ENCODE peak calls at places on chromosomes 13 and 19, in eight cellular contexts. One of them, this sample, is unnamed.

GRCh38 chr19:19490247-19490968 is 24.9 kb downstream of the TSSK6 start:
- DNase-seq in heart left ventricle: peak; percentile 72
- DNase-seq in IMR-90: peak; percentile 82
- DNase-seq in GM12878: peak; percentile 51
- DNase-seq in esophagus squamous epithelium: no peak
- DNase-seq in tibial nerve: peak; percentile 91
- DNase-seq in HCT116: peak; percentile 56
- DNase-seq in sigmoid colon: peak; percentile 90
- DNase-seq in this sample: peak; percentile 82

GRCh38 chr13:46648166-46648607 is 95.2 kb downstream of the LRCH1 start:
- DNase-seq in esophagus squamous epithelium: no peak
- DNase-seq in heart left ventricle: no peak
- DNase-seq in GM12878: no peak
- DNase-seq in sigmoid colon: peak; percentile 41
- DNase-seq in tibial nerve: no peak
- DNase-seq in HCT116: peak; percentile 8
- DNase-seq in IMR-90: peak; percentile 60
- DNase-seq in this sample: no peak

GRCh38 chr13:24995225-24995804 is 100.6 kb upstream of the PABPC3 start:
- DNase-seq in tibial nerve: peak; percentile 76
- DNase-seq in heart left ventricle: no peak
- DNase-seq in IMR-90: peak; percentile 82
- DNase-seq in sigmoid colon: peak; percentile 77
- DNase-seq in HCT116: peak; percentile 77
- DNase-seq in GM12878: no peak
- DNase-seq in esophagus squamous epithelium: no peak
- DNase-seq in this sample: peak; percentile 39

GRCh38 chr19:883661-884211 is 9.3 kb downstream of the MED16 start:
- DNase-seq in IMR-90: no peak
- DNase-seq in esophagus squamous epithelium: no peak
- DNase-seq in tibial nerve: no peak
- DNase-seq in GM12878: no peak
- DNase-seq in sigmoid colon: no peak
- DNase-seq in HCT116: peak; percentile 91
- DNase-seq in heart left ventricle: no peak
- DNase-seq in this sample: no peak

GRCh38 chr19:55673889-55674288 is 1.1 kb upstream of the EPN1 start:
- DNase-seq in sigmoid colon: no peak
- DNase-seq in IMR-90: no peak
- DNase-seq in esophagus squamous epithelium: no peak
- DNase-seq in heart left ventricle: no peak
- DNase-seq in GM12878: no peak
- DNase-seq in tibial nerve: no peak
- DNase-seq in HCT116: no peak
- DNase-seq in this sample: no peak

GRCh38 chr19:47765522-47766358 is 12.8 kb upstream of the SELENOW start:
- DNase-seq in heart left ventricle: peak; percentile 87
- DNase-seq in sigmoid colon: peak; percentile 81
- DNase-seq in GM12878: no peak
- DNase-seq in tibial nerve: peak; percentile 50
- DNase-seq in IMR-90: peak; percentile 44
- DNase-seq in esophagus squamous epithelium: no peak
- DNase-seq in HCT116: no peak
- DNase-seq in this sample: peak; percentile 66

GRCh38 chr19:13160557-13160956 is 10.3 kb downstream of the IER2 start:
- DNase-seq in sigmoid colon: no peak
- DNase-seq in IMR-90: peak; percentile 66
- DNase-seq in esophagus squamous epithelium: no peak
- DNase-seq in HCT116: no peak
- DNase-seq in heart left ventricle: no peak
- DNase-seq in GM12878: no peak
- DNase-seq in tibial nerve: no peak
- DNase-seq in this sample: no peak

GRCh38 chr13:97114696-97115095 is 107.4 kb upstream of the MBNL2 start:
- DNase-seq in heart left ventricle: no peak
- DNase-seq in HCT116: no peak
- DNase-seq in GM12878: no peak
- DNase-seq in esophagus squamous epithelium: no peak
- DNase-seq in sigmoid colon: no peak
- DNase-seq in IMR-90: no peak
- DNase-seq in tibial nerve: no peak
- DNase-seq in this sample: no peak

GRCh38 chr13:71979616-71980015 is 112.6 kb upstream of the DACH1 start:
- DNase-seq in tibial nerve: no peak
- DNase-seq in HCT116: peak; percentile 6
- DNase-seq in IMR-90: no peak
- DNase-seq in esophagus squamous epithelium: no peak
- DNase-seq in sigmoid colon: no peak
- DNase-seq in heart left ventricle: no peak
- DNase-seq in GM12878: no peak
- DNase-seq in this sample: no peak

GRCh38 chr19:31214086-31214485 is 135.2 kb downstream of the TSHZ3 start:
- DNase-seq in GM12878: no peak
- DNase-seq in tibial nerve: peak; percentile 27
- DNase-seq in heart left ventricle: peak; percentile 71
- DNase-seq in HCT116: no peak
- DNase-seq in sigmoid colon: peak; percentile 76
- DNase-seq in esophagus squamous epithelium: peak; percentile 45
- DNase-seq in IMR-90: peak; percentile 100
- DNase-seq in this sample: peak; percentile 49

GRCh38 chr13:87820221-87820620 is 149.1 kb downstream of the SLITRK5 start:
- DNase-seq in HCT116: no peak
- DNase-seq in GM12878: no peak
- DNase-seq in heart left ventricle: no peak
- DNase-seq in IMR-90: no peak
- DNase-seq in sigmoid colon: no peak
- DNase-seq in esophagus squamous epithelium: no peak
- DNase-seq in tibial nerve: no peak
- DNase-seq in this sample: no peak

GRCh38 chr13:80436571-80437169 is 95.7 kb upstream of the SPRY2 start:
- DNase-seq in esophagus squamous epithelium: no peak
- DNase-seq in tibial nerve: peak; percentile 25
- DNase-seq in IMR-90: no peak
- DNase-seq in GM12878: no peak
- DNase-seq in sigmoid colon: peak; percentile 72
- DNase-seq in heart left ventricle: no peak
- DNase-seq in HCT116: no peak
- DNase-seq in this sample: peak; percentile 22

GRCh38 chr13:39855236-39855635 is 199.8 kb downstream of the COG6 start:
- DNase-seq in sigmoid colon: no peak
- DNase-seq in tibial nerve: no peak
- DNase-seq in GM12878: no peak
- DNase-seq in HCT116: no peak
- DNase-seq in heart left ventricle: no peak
- DNase-seq in esophagus squamous epithelium: no peak
- DNase-seq in IMR-90: no peak
- DNase-seq in this sample: no peak

GRCh38 chr19:16531380-16531669 is 10.9 kb downstream of the CHERP start:
- DNase-seq in esophagus squamous epithelium: no peak
- DNase-seq in sigmoid colon: no peak
- DNase-seq in HCT116: no peak
- DNase-seq in IMR-90: no peak
- DNase-seq in heart left ventricle: no peak
- DNase-seq in GM12878: no peak
- DNase-seq in tibial nerve: no peak
- DNase-seq in this sample: no peak

GRCh38 chr19:1992759-1993260 is 22.7 kb downstream of the BTBD2 start:
- DNase-seq in GM12878: no peak
- DNase-seq in IMR-90: no peak
- DNase-seq in HCT116: no peak
- DNase-seq in sigmoid colon: peak; percentile 64
- DNase-seq in esophagus squamous epithelium: no peak
- DNase-seq in tibial nerve: no peak
- DNase-seq in heart left ventricle: no peak
- DNase-seq in this sample: peak; percentile 17

GRCh38 chr19:48117515-48118330 is 7.1 kb upstream of the PLA2G4C start:
- DNase-seq in heart left ventricle: no peak
- DNase-seq in sigmoid colon: no peak
- DNase-seq in HCT116: no peak
- DNase-seq in GM12878: no peak
- DNase-seq in IMR-90: no peak
- DNase-seq in esophagus squamous epithelium: no peak
- DNase-seq in tibial nerve: no peak
- DNase-seq in this sample: no peak

GRCh38 chr19:36128392-36128736 is 11.5 kb upstream of the CAPNS1 start:
- DNase-seq in sigmoid colon: no peak
- DNase-seq in GM12878: no peak
- DNase-seq in IMR-90: no peak
- DNase-seq in HCT116: no peak
- DNase-seq in heart left ventricle: no peak
- DNase-seq in tibial nerve: no peak
- DNase-seq in esophagus squamous epithelium: no peak
- DNase-seq in this sample: no peak

GRCh38 chr19:19460258-19460731 is 54.8 kb downstream of the GATAD2A start:
- DNase-seq in heart left ventricle: no peak
- DNase-seq in IMR-90: peak; percentile 40
- DNase-seq in HCT116: no peak
- DNase-seq in GM12878: no peak
- DNase-seq in tibial nerve: no peak
- DNase-seq in esophagus squamous epithelium: no peak
- DNase-seq in sigmoid colon: no peak
- DNase-seq in this sample: no peak

GRCh38 chr13:36431204-36432105 is 840 bp upstream of the CCNA1 start:
- DNase-seq in tibial nerve: no peak
- DNase-seq in IMR-90: no peak
- DNase-seq in HCT116: no peak
- DNase-seq in GM12878: no peak
- DNase-seq in esophagus squamous epithelium: no peak
- DNase-seq in heart left ventricle: peak; percentile 66
- DNase-seq in sigmoid colon: no peak
- DNase-seq in this sample: no peak

GRCh38 chr13:113815151-113816058 is 48.5 kb downstream of the GAS6 start:
- DNase-seq in tibial nerve: peak; percentile 49
- DNase-seq in heart left ventricle: peak; percentile 61
- DNase-seq in sigmoid colon: no peak
- DNase-seq in GM12878: peak; percentile 40
- DNase-seq in HCT116: peak; percentile 73
- DNase-seq in esophagus squamous epithelium: no peak
- DNase-seq in IMR-90: no peak
- DNase-seq in this sample: no peak

GRCh38 chr13:86585826-86586225 is 786.6 kb upstream of the SLITRK6 start:
- DNase-seq in tibial nerve: peak; percentile 13
- DNase-seq in GM12878: no peak
- DNase-seq in sigmoid colon: peak; percentile 90
- DNase-seq in heart left ventricle: no peak
- DNase-seq in IMR-90: peak; percentile 93
- DNase-seq in esophagus squamous epithelium: no peak
- DNase-seq in HCT116: no peak
- DNase-seq in this sample: no peak

GRCh38 chr13:99630269-99630898 is 129.1 kb downstream of the TM9SF2 start:
- DNase-seq in sigmoid colon: no peak
- DNase-seq in esophagus squamous epithelium: no peak
- DNase-seq in heart left ventricle: no peak
- DNase-seq in HCT116: no peak
- DNase-seq in GM12878: no peak
- DNase-seq in IMR-90: no peak
- DNase-seq in tibial nerve: no peak
- DNase-seq in this sample: no peak
- H3K27ac ChIP-seq in sigmoid colon: peak overlapping the region; percentile 15
- H3K27ac ChIP-seq in esophagus squamous epithelium: no peak overlapping the region
- H3K27ac ChIP-seq in heart left ventricle: peak overlapping the region; percentile 33
- H3K27ac ChIP-seq in HCT116: no peak overlapping the region
- H3K27ac ChIP-seq in GM12878: no peak overlapping the region
- H3K27ac ChIP-seq in IMR-90: no peak overlapping the region
- H3K27ac ChIP-seq in tibial nerve: no peak overlapping the region
- H3K27ac ChIP-seq in this sample: no peak overlapping the region

GRCh38 chr19:41439441-41440222 is at the start of gene DMAC2:
- DNase-seq in esophagus squamous epithelium: peak; percentile 86
- DNase-seq in HCT116: peak; percentile 99
- DNase-seq in heart left ventricle: peak; percentile 94
- DNase-seq in IMR-90: peak; percentile 97
- DNase-seq in sigmoid colon: peak; percentile 99
- DNase-seq in GM12878: peak; percentile 89
- DNase-seq in tibial nerve: peak; percentile 99
- DNase-seq in this sample: peak; percentile 98
- TF ChIP-seq POLR2A in esophagus squamous epithelium: no peak
- TF ChIP-seq POLR2A in HCT116: peak; percentile 57
- TF ChIP-seq POLR2A in heart left ventricle: peak; percentile 46
- TF ChIP-seq POLR2A in IMR-90: peak; percentile 76
- TF ChIP-seq POLR2A in sigmoid colon: peak; percentile 78
- TF ChIP-seq POLR2A in GM12878: peak; percentile 89
- TF ChIP-seq POLR2A in tibial nerve: peak; percentile 59
- TF ChIP-seq POLR2A in this sample: peak; percentile 63

DNA sequence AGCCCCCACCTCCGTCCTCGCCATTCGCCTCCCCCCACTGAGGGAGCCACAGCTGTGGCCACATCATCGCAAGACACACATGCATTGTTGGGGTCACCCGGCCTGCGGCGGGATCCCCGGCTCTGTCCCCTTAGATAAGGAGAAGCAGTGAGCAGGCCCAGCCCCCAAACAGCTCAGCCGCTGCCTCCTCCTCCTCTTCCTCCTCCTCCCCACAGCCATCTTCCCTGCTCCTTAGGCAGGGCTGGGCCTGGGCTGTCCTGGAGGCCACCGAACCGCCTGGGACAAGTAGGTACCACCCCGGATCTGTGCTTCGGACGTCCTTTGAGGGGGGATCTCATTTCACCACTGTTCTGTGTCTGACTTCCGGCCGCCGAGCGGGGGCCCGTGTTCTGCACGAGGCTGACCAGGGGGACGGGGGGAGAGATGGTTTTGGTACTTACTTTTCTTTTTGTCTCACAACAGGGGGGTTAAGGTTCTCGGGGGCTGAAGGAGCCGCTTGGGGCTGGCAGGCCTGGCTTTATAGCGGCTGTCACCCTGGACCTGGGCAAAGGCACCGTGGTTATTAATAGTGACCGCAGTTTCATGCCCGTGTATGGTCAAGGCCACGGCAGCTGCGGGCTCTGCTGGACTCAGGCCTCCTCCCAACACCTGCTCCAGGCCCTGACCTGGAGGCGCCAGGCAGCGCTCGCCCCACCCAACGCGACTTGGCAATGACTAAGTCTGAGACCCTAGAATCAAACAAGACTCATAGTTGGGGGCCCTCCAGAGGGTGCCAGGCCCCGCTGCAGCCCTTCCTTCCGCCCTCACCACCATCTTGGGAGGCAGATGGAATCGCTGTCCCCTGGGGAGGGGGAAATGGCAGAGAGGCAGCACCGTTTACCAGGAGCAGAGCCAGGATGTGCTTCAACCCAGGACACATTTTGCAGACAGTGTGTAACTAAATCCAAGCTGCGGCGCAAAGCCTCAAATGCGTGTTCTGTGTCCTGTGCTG is 18.3 kb downstream of the NMRK2 start:
- DNase-seq in IMR-90: no peak
- DNase-seq in sigmoid colon: peak; percentile 84
- DNase-seq in GM12878: no peak
- DNase-seq in esophagus squamous epithelium: no peak
- DNase-seq in HCT116: no peak
- DNase-seq in heart left ventricle: peak; percentile 78
- DNase-seq in tibial nerve: no peak
- DNase-seq in this sample: no peak
- H3K27ac ChIP-seq in IMR-90: no peak overlapping the region
- H3K27ac ChIP-seq in sigmoid colon: peak overlapping the region; percentile 89
- H3K27ac ChIP-seq in GM12878: no peak overlapping the region
- H3K27ac ChIP-seq in esophagus squamous epithelium: peak overlapping the region; percentile 86
- H3K27ac ChIP-seq in HCT116: no peak overlapping the region
- H3K27ac ChIP-seq in heart left ventricle: peak overlapping the region; percentile 97
- H3K27ac ChIP-seq in tibial nerve: no peak overlapping the region
- H3K27ac ChIP-seq in this sample: peak overlapping the region; percentile 59

GRCh38 chr19:8513687-8514504 is at the start of gene ZNF414:
- DNase-seq in GM12878: peak; percentile 60
- DNase-seq in esophagus squamous epithelium: peak; percentile 82
- DNase-seq in tibial nerve: peak; percentile 97
- DNase-seq in heart left ventricle: peak; percentile 98
- DNase-seq in sigmoid colon: peak; percentile 99
- DNase-seq in IMR-90: peak; percentile 95
- DNase-seq in HCT116: peak; percentile 97
- DNase-seq in this sample: peak; percentile 97
- TF ChIP-seq POLR2A in GM12878: peak; percentile 98
- TF ChIP-seq POLR2A in esophagus squamous epithelium: no peak
- TF ChIP-seq POLR2A in tibial nerve: peak; percentile 61
- TF ChIP-seq POLR2A in heart left ventricle: peak; percentile 82
- TF ChIP-seq POLR2A in sigmoid colon: peak; percentile 93
- TF ChIP-seq POLR2A in IMR-90: peak; percentile 86
- TF ChIP-seq POLR2A in HCT116: peak; percentile 94
- TF ChIP-seq POLR2A in this sample: peak; percentile 81